ENCODE peak calls at places on chromosomes 11 and 22, in eight cellular contexts. Q, K, A, L, O, N, V and T are unnamed samples. For H3K36me3, the result is how much of the 10 kb centered on the place peaks cover.

GRCh38 chr11:69276165-69276564 is 17.8 kb upstream of the MYEOV start:
- DNase-seq in A (no peak), L (no peak), K (no peak), N (no peak), Q (no peak), O (no peak), V (no peak), T (no peak)

GRCh38 chr22:22026157-22026831 is 43.7 kb upstream of the TOP3B start:
- DNase-seq in V (no peak), K (peak), Q (no peak), O (no peak), N (no peak), L (no peak), A (no peak), T (no peak)

GRCh38 chr11:68044898-68045351 is 6.1 kb downstream of the TCIRG1 start:
- DNase-seq in Q (no peak), L (no peak), K (no peak), V (no peak), O (peak), A (no peak), N (no peak), T (no peak)

GRCh38 chr11:34029176-34029575 is 22.4 kb upstream of the CAPRIN1 start:
- DNase-seq in A (no peak), O (no peak), V (peak), K (peak), L (no peak), N (peak), Q (no peak), T (no peak)

GRCh38 chr11:6745465-6746015 is 26.2 kb downstream of the OR2AG2 start:
- DNase-seq in V (no peak), L (no peak), N (no peak), Q (no peak), K (no peak), A (no peak), O (no peak), T (no peak)

GRCh38 chr11:65041206-65042035 is at the start of gene SAC3D1:
- DNase-seq in N (peak), L (no peak), Q (no peak), O (no peak), K (peak), A (no peak), V (peak), T (no peak)

GRCh38 chr11:43905788-43906187 is 25.2 kb downstream of the ALKBH3 start:
- DNase-seq in V (no peak), A (no peak), Q (no peak), N (no peak), L (peak), K (no peak), O (no peak), T (peak)

GRCh38 chr11:128146926-128147605 is 440.3 kb downstream of the ETS1 start:
- DNase-seq in A (no peak), V (no peak), Q (no peak), N (no peak), K (no peak), O (no peak), L (no peak), T (no peak)

GRCh38 chr11:31810779-31811647 is at the start of gene PAX6:
- DNase-seq in N (peak), L (no peak), O (peak), A (peak), Q (peak), V (no peak), K (no peak), T (no peak)

GRCh38 chr11:69744435-69744834 is 30.7 kb downstream of the FGF4 start:
- DNase-seq in A (no peak), N (no peak), Q (no peak), O (no peak), V (no peak), K (no peak), L (no peak), T (no peak)

GRCh38 chr22:22928666-22929380 is 41.2 kb downstream of the IGLL5 start:
- DNase-seq in O (peak), N (peak), L (peak), V (peak), A (no peak), Q (no peak), K (peak), T (no peak)

GRCh38 chr11:61603667-61604066 is 22.8 kb upstream of the SYT7 start:
- DNase-seq in Q (no peak), N (no peak), A (no peak), V (no peak), O (no peak), K (no peak), L (no peak), T (no peak)

GRCh38 chr11:102883132-102883531 is 8.3 kb upstream of the MMP12 start:
- DNase-seq in A (no peak), K (no peak), O (no peak), Q (no peak), V (no peak), N (no peak), L (no peak), T (no peak)

GRCh38 chr11:115550291-115551059 is 46.3 kb upstream of the CADM1 start:
- DNase-seq in L (no peak), V (no peak), O (no peak), K (no peak), Q (no peak), A (no peak), N (no peak), T (no peak)

GRCh38 chr11:128927683-128928336 is 14.9 kb downstream of the TP53AIP1 start:
- DNase-seq in O (peak), V (no peak), N (no peak), K (no peak), A (no peak), L (no peak), Q (no peak), T (no peak)

GRCh38 chr11:279040-279965 is 1.1 kb downstream of the NLRP6 start:
- DNase-seq in A (peak), K (peak), N (no peak), O (peak), L (peak), V (no peak), Q (peak), T (no peak)

GRCh38 chr11:723120-723883 is 17.3 kb downstream of the EPS8L2 start:
- DNase-seq in K (peak), Q (no peak), V (no peak), O (no peak), A (no peak), L (no peak), N (peak), T (no peak)

GRCh38 chr11:20127671-20128527 is 32.4 kb downstream of the DBX1 start:
- DNase-seq in K (peak), L (peak), Q (peak), A (peak), N (peak), V (peak), O (peak), T (peak)

GRCh38 chr11:63873381-63873780 is 34.5 kb downstream of the MARK2 start:
- DNase-seq in A (no peak), O (no peak), V (no peak), Q (no peak), N (no peak), K (no peak), L (no peak), T (no peak)

GRCh38 chr11:63874511-63874910 is 35.6 kb downstream of the MARK2 start:
- DNase-seq in V (peak), L (peak), Q (no peak), A (no peak), K (no peak), N (no peak), O (no peak), T (no peak)

GRCh38 chr11:63870351-63871197 is 31.7 kb downstream of the MARK2 start:
- DNase-seq in L (no peak), V (no peak), A (no peak), O (no peak), K (no peak), Q (no peak), N (no peak), T (no peak)

GRCh38 chr11:63872833-63873201 is 33.9 kb downstream of the MARK2 start:
- DNase-seq in Q (no peak), A (no peak), L (no peak), V (no peak), O (no peak), K (no peak), N (peak), T (no peak)

GRCh38 chr11:63871962-63872832 is 33.3 kb downstream of the MARK2 start:
- DNase-seq in O (peak), L (peak), Q (peak), K (peak), A (peak), N (peak), V (peak), T (peak)
- TF ChIP-seq POLR2A in O (no peak), L (no peak), Q (no peak), K (no peak), A (no peak), N (no peak), V (no peak), T (no peak)

GRCh38 chr22:50532353-50532700 is 2.5 kb upstream of the TYMP start:
- DNase-seq in O (no peak), A (no peak), N (peak), V (no peak), Q (no peak), K (no peak), L (peak), T (no peak)
- H3K4me3 ChIP-seq in O (peak), A (peak), N (peak), V (peak), Q (peak), K (peak), L (peak), T (peak)

DNA sequence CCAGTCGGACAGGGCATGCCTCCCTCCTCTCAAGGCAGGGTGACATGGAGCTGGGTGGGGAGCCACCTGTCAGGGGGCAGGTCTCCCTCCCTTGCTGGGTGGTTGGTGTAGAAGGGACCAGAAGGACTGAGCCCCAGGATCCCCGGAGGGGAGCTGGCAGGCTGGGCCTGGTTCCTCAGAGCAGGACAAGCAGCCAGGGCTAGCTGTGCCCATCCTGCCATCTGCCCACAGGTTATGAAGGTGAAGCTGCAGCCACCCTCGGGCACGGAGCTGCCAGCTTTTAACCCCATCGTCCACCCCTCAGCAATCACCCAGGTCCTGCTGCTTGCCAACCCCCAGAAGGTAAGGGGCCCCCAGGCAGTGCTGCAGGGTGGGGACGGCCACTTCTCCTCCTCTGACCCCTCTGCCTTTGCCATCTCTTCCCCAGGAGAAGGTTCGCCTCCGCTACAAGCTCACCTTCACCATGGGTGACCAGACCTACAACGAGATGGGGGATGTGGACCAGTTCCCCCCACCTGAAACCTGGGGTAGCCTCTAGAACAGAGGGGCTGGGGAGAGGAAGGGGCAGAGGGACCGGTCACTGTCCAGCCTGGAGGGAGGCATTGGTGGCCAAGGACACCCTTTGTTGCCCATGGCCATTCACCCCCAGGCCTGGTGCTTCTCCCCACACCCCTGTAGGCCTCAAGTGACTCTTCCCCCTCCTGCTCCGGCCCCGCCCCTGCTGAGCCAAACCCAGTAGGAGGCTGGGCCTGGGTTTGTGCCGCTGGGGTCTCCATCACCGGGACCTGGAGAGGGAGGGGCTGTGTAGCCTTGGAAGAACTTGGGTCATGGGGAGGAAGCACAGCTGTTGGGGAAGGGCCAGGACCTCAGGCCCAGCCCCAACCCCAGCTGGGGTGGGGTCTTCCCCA is 7.0 kb upstream of the SH3BP1 start:
- DNase-seq in N (no peak), L (no peak), A (no peak), V (no peak), Q (no peak), K (no peak), O (peak), T (no peak)
- H3K36me3 ChIP-seq in N (under half), L (under half), A (under half), V (half or more), Q (under half), K (under half), O (under half), T (under half)

GRCh38 chr22:39522567-39523300 is 2.4 kb downstream of the ATF4 start:
- DNase-seq in N (peak), O (peak), A (peak), V (peak), K (no peak), L (peak), Q (no peak), T (peak)
- TF ChIP-seq POLR2A in N (peak), O (no peak), A (peak), V (no peak), K (peak), L (no peak), Q (no peak), T (no peak)

GRCh38 chr22:32203181-32204105 is 1.4 kb downstream of the RFPL2 start:
- DNase-seq in A (no peak), K (no peak), O (no peak), Q (no peak), L (no peak), N (no peak), V (no peak), T (no peak)
- H3K4me3 ChIP-seq in A (no peak), K (peak), O (peak), Q (no peak), L (peak), N (no peak), V (peak), T (no peak)